ENCODE peak calls at places on chromosome 4, in five cellular contexts. O, X, A, I and S are unnamed samples.

GRCh38 chr4:74133786-74134499 is 24.0 kb upstream of the MTHFD2L start:
- DNase-seq in O (peak; percentile 16), X (peak; percentile 86), A (peak; percentile 81), I (peak; percentile 77), S (peak; percentile 38)

GRCh38 chr4:177228599-177228998 is 81.1 kb upstream of the NEIL3 start:
- DNase-seq in O (no peak), X (no peak), A (no peak), I (no peak), S (peak; percentile 12)

GRCh38 chr4:110518889-110519490 is 43.0 kb downstream of the ENPEP start:
- DNase-seq in O (peak; percentile 25), X (no peak), A (no peak), I (peak; percentile 29), S (peak; percentile 14)

GRCh38 chr4:151045907-151046306 is 30.8 kb upstream of the LRBA start:
- DNase-seq in O (no peak), X (peak; percentile 21), A (no peak), I (no peak), S (peak; percentile 27)

GRCh38 chr4:34633216-34633615 is 1611.1 kb downstream of the ARAP2 start:
- DNase-seq in O (no peak), X (no peak), A (no peak), I (no peak), S (no peak)

GRCh38 chr4:76213415-76214268 is at the start of gene SCARB2:
- DNase-seq in O (peak; percentile 69), X (peak; percentile 47), A (peak; percentile 97), I (peak; percentile 80), S (peak; percentile 91)

GRCh38 chr4:168273838-168274237 is 44.7 kb downstream of the DDX60 start:
- DNase-seq in O (no peak), X (no peak), A (no peak), I (no peak), S (no peak)

GRCh38 chr4:114040319-114041116 is 61.1 kb upstream of the ARSJ start:
- DNase-seq in O (no peak), X (no peak), A (no peak), I (peak; percentile 12), S (no peak)

GRCh38 chr4:176883681-176884418 is 91.1 kb upstream of the VEGFC start:
- DNase-seq in O (no peak), X (no peak), A (no peak), I (peak; percentile 99), S (no peak)

GRCh38 chr4:159606835-159607234 is 504.0 kb downstream of the RAPGEF2 start:
- DNase-seq in O (no peak), X (no peak), A (no peak), I (no peak), S (no peak)

GRCh38 chr4:74456056-74456744 is 11.3 kb downstream of the AREG start:
- DNase-seq in O (no peak), X (no peak), A (no peak), I (no peak), S (no peak)

GRCh38 chr4:161799687-161800086 is 364.1 kb downstream of the FSTL5 start:
- DNase-seq in O (no peak), X (no peak), A (no peak), I (no peak), S (no peak)

GRCh38 chr4:2843023-2843908 is at the start of gene ADD1:
- DNase-seq in O (peak; percentile 96), X (peak; percentile 76), A (peak; percentile 96), I (peak; percentile 85), S (peak; percentile 99)

GRCh38 chr4:93184093-93184492 is 644.5 kb upstream of the ATOH1 start:
- DNase-seq in O (no peak), X (no peak), A (no peak), I (no peak), S (no peak)

GRCh38 chr4:155371432-155372043 is 5.2 kb downstream of the MAP9 start:
- DNase-seq in O (no peak), X (peak; percentile 16), A (no peak), I (no peak), S (no peak)

GRCh38 chr4:172998527-172999469 is 169.8 kb upstream of the GALNT7 start:
- DNase-seq in O (no peak), X (no peak), A (no peak), I (no peak), S (no peak)

GRCh38 chr4:152579916-152580315 is 44.0 kb upstream of the FBXW7 start:
- DNase-seq in O (no peak), X (no peak), A (no peak), I (no peak), S (no peak)

GRCh38 chr4:67465032-67465762 is 80.1 kb downstream of the CENPC start:
- DNase-seq in O (no peak), X (no peak), A (no peak), I (peak; percentile 10), S (no peak)

GRCh38 chr4:188042191-188042590 is 46.6 kb downstream of the ZFP42 start:
- DNase-seq in O (no peak), X (no peak), A (no peak), I (no peak), S (no peak)

GRCh38 chr4:139368990-139369389 is 66.7 kb upstream of the NDUFC1 start:
- DNase-seq in O (no peak), X (no peak), A (no peak), I (no peak), S (no peak)

GRCh38 chr4:6271701-6272465 is 2.2 kb downstream of the WFS1 start:
- DNase-seq in O (no peak), X (no peak), A (peak; percentile 81), I (no peak), S (no peak)

GRCh38 chr4:34181891-34182290 is 2062.4 kb downstream of the ARAP2 start:
- DNase-seq in O (no peak), X (peak; percentile 13), A (no peak), I (peak; percentile 52), S (no peak)

GRCh38 chr4:101711590-101712255 is 78.8 kb upstream of the BANK1 start:
- DNase-seq in O (no peak), X (no peak), A (no peak), I (no peak), S (no peak)

GRCh38 chr4:123555500-123556273 is 159.1 kb downstream of the SPRY1 start:
- DNase-seq in O (no peak), X (no peak), A (no peak), I (no peak), S (no peak)

GRCh38 chr4:77586953-77587383 is 18.7 kb upstream of the CXCL13 start:
- DNase-seq in O (peak; percentile 24), X (no peak), A (peak; percentile 75), I (no peak), S (peak; percentile 68)

GRCh38 chr4:66972087-66972486 is 573.2 kb downstream of the CENPC start:
- DNase-seq in O (no peak), X (no peak), A (no peak), I (no peak), S (no peak)

GRCh38 chr4:156974264-156974663 is 2.7 kb upstream of the PDGFC start:
- DNase-seq in O (no peak), X (no peak), A (no peak), I (peak; percentile 61), S (no peak)

GRCh38 chr4:41506071-41506470 is 31.9 kb upstream of the LIMCH1 start:
- DNase-seq in O (no peak), X (no peak), A (no peak), I (peak; percentile 60), S (no peak)

GRCh38 chr4:3808597-3808996 is 42.4 kb downstream of the ADRA2C start:
- DNase-seq in O (no peak), X (no peak), A (no peak), I (no peak), S (no peak)

GRCh38 chr4:95548738-95549245 is at the start of gene UNC5C:
- DNase-seq in O (no peak), X (no peak), A (peak; percentile 83), I (no peak), S (no peak)

DNA sequence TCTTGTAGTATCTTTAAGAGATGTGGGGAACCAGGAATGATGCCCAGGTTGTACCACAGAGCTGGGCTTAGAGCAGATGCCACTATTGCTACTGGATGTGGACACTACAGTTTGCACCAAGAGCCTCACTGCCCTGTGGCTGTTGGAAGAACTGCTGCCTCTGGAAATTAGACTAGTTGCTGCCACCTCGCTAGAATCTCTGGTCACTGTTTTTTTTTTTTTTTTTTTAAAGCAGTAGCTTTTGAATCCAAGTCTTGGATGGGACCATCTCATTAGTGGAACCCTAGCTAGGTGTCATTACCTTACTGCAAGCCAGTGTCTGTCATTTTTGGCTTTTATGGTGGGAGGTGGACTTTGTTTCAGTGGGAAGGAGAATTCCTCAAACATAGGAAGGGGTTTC is 105.5 kb downstream of the ARHGAP10 start:
- DNase-seq in O (no peak), X (no peak), A (no peak), I (peak; percentile 52), S (no peak)
- TF ChIP-seq CTCF in O (no peak), X (peak; percentile 38), A (no peak), I (peak; percentile 37), S (no peak)

GRCh38 chr4:39068907-39069306 is 6.9 kb downstream of the KLHL5 start:
- DNase-seq in O (no peak), X (no peak), A (no peak), I (no peak), S (no peak)

GRCh38 chr4:39067031-39067430 is 5.0 kb downstream of the KLHL5 start:
- DNase-seq in O (no peak), X (no peak), A (no peak), I (no peak), S (no peak)

GRCh38 chr4:39062499-39062898 is 467 bp downstream of the KLHL5 start:
- DNase-seq in O (no peak), X (no peak), A (no peak), I (no peak), S (no peak)

GRCh38 chr4:39067451-39067850 is 5.4 kb downstream of the KLHL5 start:
- DNase-seq in O (no peak), X (no peak), A (no peak), I (no peak), S (no peak)

DNA sequence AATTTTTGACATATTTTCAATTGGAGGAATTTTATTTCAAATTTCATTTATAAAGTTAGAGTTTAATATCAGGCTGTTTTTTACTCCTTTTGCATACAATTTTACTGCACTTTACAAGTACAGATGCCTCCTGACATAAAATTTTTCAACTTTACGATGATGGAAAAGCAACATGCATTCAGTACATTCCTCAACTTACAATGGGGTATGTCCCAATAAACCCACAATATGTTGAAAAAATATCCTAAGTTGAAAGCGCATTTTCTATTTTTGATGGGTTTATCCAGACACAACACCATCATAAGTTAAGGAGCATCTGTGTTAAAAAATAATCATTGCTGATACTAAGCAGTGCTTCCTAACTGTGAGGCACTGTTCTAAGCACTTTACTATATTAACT is 4.3 kb downstream of the KLHL5 start:
- DNase-seq in O (no peak), X (no peak), A (no peak), I (no peak), S (no peak)
- TF ChIP-seq CTCF in O (no peak), X (no peak), A (no peak), I (no peak), S (no peak)

GRCh38 chr4:166594326-166594946 is 639.9 kb downstream of the SPOCK3 start:
- DNase-seq in O (no peak), X (peak; percentile 50), A (no peak), I (peak; percentile 50), S (peak; percentile 8)
- TF ChIP-seq CTCF in O (no peak), X (peak; percentile 77), A (no peak), I (peak; percentile 84), S (peak; percentile 9)

DNA sequence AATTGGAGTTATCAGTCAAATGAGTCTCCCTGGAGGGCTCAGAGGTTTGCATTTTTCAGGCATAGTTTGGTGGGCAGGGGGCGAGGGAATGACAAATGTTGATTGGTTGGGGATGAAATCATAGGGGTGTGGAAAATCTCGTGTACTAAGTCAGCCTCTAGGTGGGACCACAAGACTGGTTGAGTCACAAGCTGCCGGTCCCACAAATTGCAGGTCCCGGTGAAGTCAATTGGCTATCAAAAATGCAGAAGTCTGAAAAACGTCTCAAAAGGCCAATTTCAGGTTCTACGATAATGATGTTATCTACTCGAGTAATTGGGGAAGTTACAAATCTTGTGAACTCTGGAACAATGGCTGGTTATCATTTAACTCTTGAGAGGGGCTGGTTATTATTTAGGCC is 98.8 kb upstream of the DHX15 start:
- DNase-seq in O (no peak), X (no peak), A (no peak), I (no peak), S (no peak)
- TF ChIP-seq CTCF in O (no peak), X (no peak), A (no peak), I (no peak), S (no peak)